ENCODE peak calls at places on chromosomes 2 and 18, in eight cellular contexts. G is prostate gland, V is stomach, R is heart left ventricle, M is left lung, D is fibroblast of lung, T is heart right ventricle, C is AG04450. I is an unnamed sample. For H3K27me3, the result is how much of the 10 kb centered on the place peaks cover.

GRCh38 chr2:65930259-65930658 is 497.9 kb upstream of the SPRED2 start:
- DNase-seq in G (no peak), V (no peak), R (no peak), M (no peak), D (no peak), T (no peak), C (no peak), I (no peak)

GRCh38 chr2:171574149-171574795 is 52.0 kb downstream of the CYBRD1 start:
- DNase-seq in G (peak), V (peak), R (peak), M (peak), D (peak), T (peak), C (peak), I (peak)

GRCh38 chr18:27331606-27332005 is 146.5 kb upstream of the CHST9 start:
- DNase-seq in G (no peak), V (no peak), R (no peak), M (no peak), D (no peak), T (no peak), C (no peak), I (no peak)

GRCh38 chr2:47033102-47033880 is 117.7 kb upstream of the MCFD2 start:
- DNase-seq in G (no peak), V (no peak), R (no peak), M (peak), D (no peak), T (no peak), C (no peak), I (no peak)

GRCh38 chr2:121360566-121361300 is 75.7 kb upstream of the TFCP2L1 start:
- DNase-seq in G (peak), V (peak), R (no peak), M (no peak), D (peak), T (peak), C (peak), I (peak)

GRCh38 chr18:22166070-22166972 is 3.1 kb upstream of the GATA6 start:
- DNase-seq in G (no peak), V (peak), R (peak), M (peak), D (no peak), T (peak), C (no peak), I (no peak)

GRCh38 chr2:95278051-95278471 is 3.8 kb downstream of the PROM2 start:
- DNase-seq in G (no peak), V (no peak), R (peak), M (peak), D (peak), T (no peak), C (no peak), I (peak)

GRCh38 chr18:21270453-21270852 is 28.4 kb downstream of the GREB1L start:
- DNase-seq in G (no peak), V (no peak), R (no peak), M (no peak), D (peak), T (no peak), C (no peak), I (peak)

GRCh38 chr2:171289938-171290480 is 129.3 kb upstream of the TLK1 start:
- DNase-seq in G (no peak), V (no peak), R (no peak), M (no peak), D (no peak), T (no peak), C (no peak), I (no peak)

GRCh38 chr2:237167038-237167437 is 81.3 kb downstream of the COPS8 start:
- DNase-seq in G (no peak), V (no peak), R (no peak), M (no peak), D (no peak), T (no peak), C (no peak), I (no peak)

GRCh38 chr2:237167934-237168333 is 82.2 kb downstream of the COPS8 start:
- DNase-seq in G (no peak), V (no peak), R (no peak), M (no peak), D (no peak), T (no peak), C (no peak), I (no peak)

GRCh38 chr2:237171396-237171795 is 85.7 kb downstream of the COPS8 start:
- DNase-seq in G (peak), V (no peak), R (no peak), M (no peak), D (peak), T (no peak), C (peak), I (peak)

GRCh38 chr2:237170017-237170416 is 84.3 kb downstream of the COPS8 start:
- DNase-seq in G (no peak), V (no peak), R (no peak), M (no peak), D (no peak), T (no peak), C (no peak), I (no peak)

GRCh38 chr2:237171895-237172294 is 86.2 kb downstream of the COPS8 start:
- DNase-seq in G (no peak), V (no peak), R (no peak), M (no peak), D (no peak), T (no peak), C (no peak), I (no peak)
- H3K4me3 ChIP-seq in G (no peak), V (no peak), R (no peak), M (no peak), D (no peak), T (no peak), C (no peak), I (no peak)

GRCh38 chr18:8450013-8450412 is 159.2 kb upstream of the RAB12 start:
- DNase-seq in G (no peak), V (no peak), R (no peak), M (no peak), D (no peak), T (no peak), C (no peak), I (no peak)
- TF ChIP-seq CTCF in G (no peak), V (no peak), R (peak), M (no peak), D (peak), T (peak), C (peak), I (peak)

GRCh38 chr2:239028253-239028619 is 180.4 kb downstream of the TWIST2 start:
- DNase-seq in G (no peak), V (no peak), R (peak), M (no peak), D (no peak), T (no peak), C (no peak), I (no peak)

GRCh38 chr2:239025081-239025801 is 177.4 kb downstream of the TWIST2 start:
- DNase-seq in G (no peak), V (no peak), R (peak), M (peak), D (peak), T (no peak), C (no peak), I (peak)

GRCh38 chr2:239027431-239028252 is 179.8 kb downstream of the TWIST2 start:
- DNase-seq in G (no peak), V (no peak), R (peak), M (peak), D (no peak), T (no peak), C (no peak), I (no peak)

GRCh38 chr2:239025951-239026461 is 178.1 kb downstream of the TWIST2 start:
- DNase-seq in G (no peak), V (no peak), R (peak), M (peak), D (no peak), T (no peak), C (no peak), I (no peak)

GRCh38 chr2:239026711-239027430 is 179.0 kb downstream of the TWIST2 start:
- DNase-seq in G (no peak), V (no peak), R (peak), M (peak), D (no peak), T (no peak), C (no peak), I (no peak)
- H3K27me3 ChIP-seq in G (under half), V (under half), R (under half), M (half or more), D (under half), T (under half), C (under half), I (under half)

GRCh38 chr2:58063641-58064040 is 17.0 kb downstream of the VRK2 start:
- DNase-seq in G (no peak), V (no peak), R (no peak), M (no peak), D (peak), T (no peak), C (no peak), I (peak)
- H3K4me3 ChIP-seq in G (no peak), V (no peak), R (no peak), M (no peak), D (no peak), T (no peak), C (no peak), I (no peak)

I was measured in bronchial epithelial cell.